ENCODE peak calls at places on chromosome X, in nine cellular contexts. One of them, this sample, is unnamed. For H3K4me1, the result is how much of the 10 kb centered on the place peaks cover.

GRCh38 chrX:107610667-107611066 is 17.6 kb upstream of the PRPS1 start:
- DNase-seq in neural progenitor cell: no peak
- DNase-seq in fibroblast of lung: no peak
- DNase-seq in PC-9: no peak
- DNase-seq in left ventricle myocardium inferior: no peak
- DNase-seq in tibial artery: no peak
- DNase-seq in heart left ventricle: no peak
- DNase-seq in right lobe of liver: no peak
- DNase-seq in Peyer's patch: no peak
- DNase-seq in this sample: no peak

GRCh38 chrX:77704881-77705280 is 81.1 kb downstream of the ATRX start:
- DNase-seq in tibial artery: no peak
- DNase-seq in left ventricle myocardium inferior: no peak
- DNase-seq in heart left ventricle: no peak
- DNase-seq in right lobe of liver: no peak
- DNase-seq in neural progenitor cell: no peak
- DNase-seq in Peyer's patch: no peak
- DNase-seq in fibroblast of lung: no peak
- DNase-seq in PC-9: no peak
- DNase-seq in this sample: no peak

GRCh38 chrX:75609361-75609760 is 86.5 kb upstream of the ZDHHC15 start:
- DNase-seq in fibroblast of lung: no peak
- DNase-seq in heart left ventricle: no peak
- DNase-seq in PC-9: no peak
- DNase-seq in neural progenitor cell: peak
- DNase-seq in right lobe of liver: no peak
- DNase-seq in tibial artery: no peak
- DNase-seq in Peyer's patch: no peak
- DNase-seq in left ventricle myocardium inferior: no peak
- DNase-seq in this sample: no peak

GRCh38 chrX:135484636-135485289 is 35.7 kb upstream of the INTS6L start:
- DNase-seq in PC-9: no peak
- DNase-seq in fibroblast of lung: peak
- DNase-seq in tibial artery: no peak
- DNase-seq in Peyer's patch: no peak
- DNase-seq in right lobe of liver: no peak
- DNase-seq in left ventricle myocardium inferior: no peak
- DNase-seq in neural progenitor cell: peak
- DNase-seq in heart left ventricle: peak
- DNase-seq in this sample: no peak

GRCh38 chrX:31314921-31315320 is 243.1 kb upstream of the FTHL17 start:
- DNase-seq in heart left ventricle: peak
- DNase-seq in PC-9: no peak
- DNase-seq in tibial artery: no peak
- DNase-seq in left ventricle myocardium inferior: no peak
- DNase-seq in right lobe of liver: no peak
- DNase-seq in neural progenitor cell: no peak
- DNase-seq in Peyer's patch: no peak
- DNase-seq in fibroblast of lung: peak
- DNase-seq in this sample: no peak

GRCh38 chrX:31124536-31124935 is 52.7 kb upstream of the FTHL17 start:
- DNase-seq in left ventricle myocardium inferior: no peak
- DNase-seq in PC-9: no peak
- DNase-seq in neural progenitor cell: no peak
- DNase-seq in Peyer's patch: no peak
- DNase-seq in tibial artery: no peak
- DNase-seq in heart left ventricle: peak
- DNase-seq in right lobe of liver: no peak
- DNase-seq in fibroblast of lung: no peak
- DNase-seq in this sample: no peak

GRCh38 chrX:39063037-39063436 is 261.8 kb downstream of the MID1IP1 start:
- DNase-seq in left ventricle myocardium inferior: no peak
- DNase-seq in right lobe of liver: peak
- DNase-seq in fibroblast of lung: peak
- DNase-seq in PC-9: no peak
- DNase-seq in neural progenitor cell: no peak
- DNase-seq in heart left ventricle: no peak
- DNase-seq in tibial artery: no peak
- DNase-seq in Peyer's patch: no peak
- DNase-seq in this sample: peak

GRCh38 chrX:123854329-123854728 is 5.5 kb upstream of the XIAP start:
- DNase-seq in PC-9: no peak
- DNase-seq in right lobe of liver: no peak
- DNase-seq in Peyer's patch: no peak
- DNase-seq in tibial artery: no peak
- DNase-seq in neural progenitor cell: no peak
- DNase-seq in heart left ventricle: no peak
- DNase-seq in left ventricle myocardium inferior: no peak
- DNase-seq in fibroblast of lung: no peak
- DNase-seq in this sample: no peak

GRCh38 chrX:31293409-31293808 is 221.6 kb upstream of the FTHL17 start:
- DNase-seq in right lobe of liver: no peak
- DNase-seq in PC-9: no peak
- DNase-seq in tibial artery: no peak
- DNase-seq in fibroblast of lung: no peak
- DNase-seq in heart left ventricle: no peak
- DNase-seq in Peyer's patch: no peak
- DNase-seq in left ventricle myocardium inferior: no peak
- DNase-seq in neural progenitor cell: no peak
- DNase-seq in this sample: no peak

GRCh38 chrX:103276581-103277002 is at the start of gene TCEAL5:
- DNase-seq in heart left ventricle: no peak
- DNase-seq in right lobe of liver: no peak
- DNase-seq in Peyer's patch: no peak
- DNase-seq in neural progenitor cell: no peak
- DNase-seq in fibroblast of lung: no peak
- DNase-seq in tibial artery: no peak
- DNase-seq in PC-9: no peak
- DNase-seq in left ventricle myocardium inferior: no peak
- DNase-seq in this sample: no peak

GRCh38 chrX:12412561-12412960 is 274.3 kb downstream of the FRMPD4 start:
- DNase-seq in right lobe of liver: no peak
- DNase-seq in neural progenitor cell: no peak
- DNase-seq in fibroblast of lung: no peak
- DNase-seq in tibial artery: no peak
- DNase-seq in left ventricle myocardium inferior: no peak
- DNase-seq in heart left ventricle: no peak
- DNase-seq in Peyer's patch: no peak
- DNase-seq in PC-9: no peak
- DNase-seq in this sample: no peak

GRCh38 chrX:134538316-134538715 is 78.4 kb downstream of the HPRT1 start:
- DNase-seq in Peyer's patch: no peak
- DNase-seq in neural progenitor cell: no peak
- DNase-seq in left ventricle myocardium inferior: no peak
- DNase-seq in right lobe of liver: no peak
- DNase-seq in PC-9: no peak
- DNase-seq in fibroblast of lung: no peak
- DNase-seq in tibial artery: no peak
- DNase-seq in heart left ventricle: no peak
- DNase-seq in this sample: no peak

GRCh38 chrX:134026732-134027311 is 41.4 kb upstream of the GPC3 start:
- DNase-seq in neural progenitor cell: peak
- DNase-seq in fibroblast of lung: peak
- DNase-seq in tibial artery: peak
- DNase-seq in heart left ventricle: peak
- DNase-seq in left ventricle myocardium inferior: no peak
- DNase-seq in PC-9: peak
- DNase-seq in Peyer's patch: peak
- DNase-seq in right lobe of liver: no peak
- DNase-seq in this sample: no peak

GRCh38 chrX:154136627-154137161 is 7.3 kb upstream of the OPN1LW start:
- DNase-seq in tibial artery: peak
- DNase-seq in right lobe of liver: peak
- DNase-seq in left ventricle myocardium inferior: peak
- DNase-seq in PC-9: peak
- DNase-seq in heart left ventricle: peak
- DNase-seq in fibroblast of lung: peak
- DNase-seq in neural progenitor cell: peak
- DNase-seq in Peyer's patch: peak
- DNase-seq in this sample: peak

DNA sequence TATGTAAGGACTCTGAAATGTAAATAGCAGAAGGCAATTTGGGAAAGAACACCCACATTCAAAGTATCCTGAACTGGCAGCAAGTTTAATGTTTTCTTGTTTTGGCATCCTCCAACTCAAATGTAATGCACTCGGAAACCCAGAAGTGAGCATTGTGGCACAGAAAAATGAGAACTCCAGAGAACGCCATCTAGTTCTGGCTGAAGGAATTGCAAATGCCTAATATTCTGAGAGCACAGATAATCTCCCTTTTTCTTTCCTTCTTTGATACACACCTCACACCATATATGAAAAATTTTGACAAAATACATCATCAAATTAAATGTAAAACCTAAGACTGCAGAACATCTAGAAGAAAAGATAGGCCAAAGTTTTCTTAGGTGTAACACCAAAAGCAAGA is 52.1 kb downstream of the PWWP3B start:
- DNase-seq in PC-9: no peak
- DNase-seq in left ventricle myocardium inferior: no peak
- DNase-seq in neural progenitor cell: no peak
- DNase-seq in heart left ventricle: no peak
- DNase-seq in tibial artery: no peak
- DNase-seq in right lobe of liver: no peak
- DNase-seq in fibroblast of lung: no peak
- DNase-seq in Peyer's patch: no peak
- DNase-seq in this sample: no peak
- TF ChIP-seq CTCF in PC-9: peak
- TF ChIP-seq CTCF in left ventricle myocardium inferior: peak
- TF ChIP-seq CTCF in neural progenitor cell: peak
- TF ChIP-seq CTCF in heart left ventricle: no peak
- TF ChIP-seq CTCF in tibial artery: no peak
- TF ChIP-seq CTCF in right lobe of liver: peak
- TF ChIP-seq CTCF in fibroblast of lung: no peak
- TF ChIP-seq CTCF in Peyer's patch: no peak
- TF ChIP-seq CTCF in this sample: no peak

GRCh38 chrX:33138677-33139249 is 72.6 kb downstream of the DMD start:
- DNase-seq in fibroblast of lung: no peak
- DNase-seq in left ventricle myocardium inferior: no peak
- DNase-seq in neural progenitor cell: no peak
- DNase-seq in PC-9: no peak
- DNase-seq in Peyer's patch: no peak
- DNase-seq in tibial artery: no peak
- DNase-seq in heart left ventricle: no peak
- DNase-seq in right lobe of liver: no peak
- DNase-seq in this sample: no peak
- H3K4me1 ChIP-seq in fibroblast of lung: under half
- H3K4me1 ChIP-seq in left ventricle myocardium inferior: under half
- H3K4me1 ChIP-seq in neural progenitor cell: under half
- H3K4me1 ChIP-seq in PC-9: under half
- H3K4me1 ChIP-seq in Peyer's patch: under half
- H3K4me1 ChIP-seq in tibial artery: under half
- H3K4me1 ChIP-seq in heart left ventricle: under half
- H3K4me1 ChIP-seq in right lobe of liver: under half
- H3K4me1 ChIP-seq in this sample: under half

DNA sequence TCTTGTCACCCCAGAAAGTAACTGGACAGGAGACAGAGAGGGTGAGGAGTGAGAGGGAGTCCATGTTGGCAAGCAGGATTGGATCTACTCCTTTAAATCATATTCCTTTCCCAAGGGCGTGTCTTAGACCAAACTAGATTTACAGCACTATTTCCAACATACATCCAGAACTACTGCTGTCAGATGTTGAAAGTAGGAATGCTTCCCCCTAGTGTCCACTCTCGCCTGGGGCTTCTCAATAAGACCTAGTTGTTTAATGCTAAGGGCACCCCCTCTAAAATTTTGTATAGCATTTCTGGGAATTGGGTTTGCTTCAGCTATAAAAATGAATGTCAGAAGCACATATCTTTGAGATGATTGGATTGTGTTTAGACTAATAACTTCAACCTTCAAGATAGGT is 13.3 kb downstream of the OFD1 start:
- DNase-seq in tibial artery: no peak
- DNase-seq in right lobe of liver: no peak
- DNase-seq in PC-9: peak
- DNase-seq in heart left ventricle: no peak
- DNase-seq in fibroblast of lung: peak
- DNase-seq in Peyer's patch: no peak
- DNase-seq in neural progenitor cell: peak
- DNase-seq in left ventricle myocardium inferior: peak
- DNase-seq in this sample: no peak
- TF ChIP-seq CTCF in tibial artery: peak
- TF ChIP-seq CTCF in right lobe of liver: peak
- TF ChIP-seq CTCF in PC-9: peak
- TF ChIP-seq CTCF in heart left ventricle: peak
- TF ChIP-seq CTCF in fibroblast of lung: peak
- TF ChIP-seq CTCF in Peyer's patch: peak
- TF ChIP-seq CTCF in neural progenitor cell: peak
- TF ChIP-seq CTCF in left ventricle myocardium inferior: peak
- TF ChIP-seq CTCF in this sample: no peak

DNA sequence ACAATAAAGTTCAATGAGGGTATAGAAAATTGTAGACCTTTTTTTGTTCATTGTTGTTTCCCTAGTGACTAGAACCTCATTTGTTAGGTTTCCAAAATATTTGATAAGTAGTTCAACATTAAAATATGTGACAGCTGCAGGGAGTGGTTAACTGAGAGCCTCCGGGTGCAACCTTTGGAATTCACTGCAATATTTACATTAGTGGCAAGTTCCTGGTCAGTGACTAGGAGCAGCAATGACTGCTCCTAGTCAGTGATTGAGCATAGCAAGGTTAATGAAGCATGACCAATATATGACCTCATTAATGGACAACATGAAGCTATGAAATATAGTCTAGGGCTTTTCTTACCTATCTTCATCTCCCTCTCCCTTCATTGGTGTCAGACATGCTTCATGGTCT is 65.8 kb upstream of the FAM47A start:
- DNase-seq in left ventricle myocardium inferior: no peak
- DNase-seq in PC-9: peak
- DNase-seq in fibroblast of lung: no peak
- DNase-seq in tibial artery: no peak
- DNase-seq in neural progenitor cell: no peak
- DNase-seq in right lobe of liver: no peak
- DNase-seq in Peyer's patch: no peak
- DNase-seq in heart left ventricle: no peak
- DNase-seq in this sample: no peak
- H3K4me1 ChIP-seq in left ventricle myocardium inferior: under half
- H3K4me1 ChIP-seq in PC-9: under half
- H3K4me1 ChIP-seq in fibroblast of lung: under half
- H3K4me1 ChIP-seq in tibial artery: under half
- H3K4me1 ChIP-seq in neural progenitor cell: under half
- H3K4me1 ChIP-seq in right lobe of liver: under half
- H3K4me1 ChIP-seq in Peyer's patch: under half
- H3K4me1 ChIP-seq in heart left ventricle: under half
- H3K4me1 ChIP-seq in this sample: under half

GRCh38 chrX:18931972-18932371 is 51.9 kb downstream of the PHKA2 start:
- DNase-seq in right lobe of liver: no peak
- DNase-seq in PC-9: no peak
- DNase-seq in neural progenitor cell: peak
- DNase-seq in heart left ventricle: peak
- DNase-seq in fibroblast of lung: peak
- DNase-seq in Peyer's patch: no peak
- DNase-seq in tibial artery: no peak
- DNase-seq in left ventricle myocardium inferior: no peak
- DNase-seq in this sample: no peak
- TF ChIP-seq CTCF in right lobe of liver: peak
- TF ChIP-seq CTCF in PC-9: peak
- TF ChIP-seq CTCF in neural progenitor cell: peak
- TF ChIP-seq CTCF in heart left ventricle: peak
- TF ChIP-seq CTCF in fibroblast of lung: peak
- TF ChIP-seq CTCF in Peyer's patch: no peak
- TF ChIP-seq CTCF in tibial artery: peak
- TF ChIP-seq CTCF in left ventricle myocardium inferior: peak
- TF ChIP-seq CTCF in this sample: no peak

This sample was measured in mucosa of descending colon.